ENCODE peak calls at places on chromosomes 11 and 22, in five cellular contexts. L is mesenchymal stem cell, U is H9, V is breast epithelium, Y is IMR-90. W is an unnamed sample. For H3K4me1, the result is how much of the 10 kb centered on the place peaks cover.

GRCh38 chr11:78069465-78069864 is 5.8 kb downstream of the THRSP start:
- DNase-seq in L (peak), U (no peak), V (no peak), Y (no peak), W (no peak)

GRCh38 chr11:6258141-6258540 is 1.5 kb upstream of the CCKBR start:
- DNase-seq in L (no peak), U (peak), V (no peak), Y (no peak), W (no peak)

GRCh38 chr22:41021655-41022454 is 70.5 kb upstream of the EP300 start:
- DNase-seq in L (peak), U (peak), V (peak), Y (peak), W (peak)

GRCh38 chr11:10818594-10818993 is 9.9 kb upstream of the EIF4G2 start:
- DNase-seq in L (peak), U (no peak), V (no peak), Y (peak), W (no peak)

GRCh38 chr11:14300661-14301304 is 58.2 kb downstream of the RRAS2 start:
- DNase-seq in L (peak), U (peak), V (no peak), Y (peak), W (peak)

GRCh38 chr11:116421529-116422185 is 351.1 kb downstream of the BUD13 start:
- DNase-seq in L (no peak), U (no peak), V (no peak), Y (no peak), W (no peak)

GRCh38 chr22:27795053-27795452 is 6.5 kb downstream of the MN1 start:
- DNase-seq in L (no peak), U (peak), V (no peak), Y (no peak), W (no peak)

GRCh38 chr11:120142072-120142423 is 4.1 kb upstream of the TRIM29 start:
- DNase-seq in L (no peak), U (peak), V (no peak), Y (no peak), W (no peak)

GRCh38 chr11:67366546-67366945 is 6.9 kb downstream of the CLCF1 start:
- DNase-seq in L (no peak), U (no peak), V (no peak), Y (no peak), W (no peak)

GRCh38 chr11:130369141-130369691 is 54.5 kb upstream of the ZBTB44 start:
- DNase-seq in L (no peak), U (no peak), V (no peak), Y (no peak), W (no peak)

GRCh38 chr11:15905815-15906214 is 450.5 kb downstream of the SOX6 start:
- DNase-seq in L (no peak), U (no peak), V (no peak), Y (no peak), W (no peak)

GRCh38 chr11:47672283-47672730 is 29.9 kb upstream of the MTCH2 start:
- DNase-seq in L (peak), U (no peak), V (no peak), Y (peak), W (no peak)

GRCh38 chr11:78192911-78193341 is 4.2 kb downstream of the USP35 start:
- DNase-seq in L (no peak), U (no peak), V (peak), Y (no peak), W (no peak)

GRCh38 chr11:72932132-72932570 is 117.9 kb downstream of the ATG16L2 start:
- DNase-seq in L (no peak), U (no peak), V (no peak), Y (peak), W (no peak)

GRCh38 chr11:35082322-35083180 is 56.4 kb upstream of the CD44 start:
- DNase-seq in L (peak), U (peak), V (no peak), Y (peak), W (peak)

GRCh38 chr11:75434886-75435570 is 2.0 kb upstream of the KLHL35 start:
- DNase-seq in L (no peak), U (no peak), V (no peak), Y (no peak), W (no peak)

GRCh38 chr22:20112623-20113511 is 3.0 kb upstream of the RANBP1 start:
- DNase-seq in L (no peak), U (no peak), V (no peak), Y (no peak), W (no peak)

GRCh38 chr11:128694618-128695481 is 978 bp downstream of the FLI1 start:
- DNase-seq in L (no peak), U (peak), V (no peak), Y (no peak), W (no peak)

GRCh38 chr11:72589802-72590761 is 84.1 kb downstream of the PDE2A start:
- DNase-seq in L (peak), U (peak), V (no peak), Y (no peak), W (peak)

GRCh38 chr22:20130739-20131592 is 638 bp upstream of the ZDHHC8 start:
- DNase-seq in L (peak), U (peak), V (peak), Y (peak), W (peak)

GRCh38 chr11:96215826-96216225 is 127.2 kb downstream of the MAML2 start:
- DNase-seq in L (no peak), U (no peak), V (no peak), Y (no peak), W (no peak)

GRCh38 chr11:122933434-122933833 is 48.2 kb downstream of the BSX start:
- DNase-seq in L (no peak), U (no peak), V (no peak), Y (no peak), W (no peak)

GRCh38 chr11:18701614-18702216 is 3.1 kb downstream of the TMEM86A start:
- DNase-seq in L (no peak), U (no peak), V (peak), Y (no peak), W (no peak)

GRCh38 chr11:94131363-94132115 is 2.9 kb downstream of the PANX1 start:
- DNase-seq in L (peak), U (no peak), V (no peak), Y (peak), W (no peak)

GRCh38 chr22:23036684-23037428 is 33.5 kb upstream of the GNAZ start:
- DNase-seq in L (no peak), U (no peak), V (no peak), Y (peak), W (peak)

GRCh38 chr11:128610765-128611617 is 23.6 kb upstream of the ETS1 start:
- DNase-seq in L (no peak), U (no peak), V (no peak), Y (no peak), W (peak)

GRCh38 chr11:131064373-131064991 is 148.2 kb upstream of the SNX19 start:
- DNase-seq in L (peak), U (peak), V (no peak), Y (peak), W (peak)

GRCh38 chr22:49512471-49512870 is 315.2 kb downstream of the BRD1 start:
- DNase-seq in L (no peak), U (no peak), V (no peak), Y (no peak), W (no peak)

GRCh38 chr22:36425977-36426523 is 38.3 kb upstream of the MYH9 start:
- DNase-seq in L (peak), U (no peak), V (no peak), Y (peak), W (peak)

GRCh38 chr22:24200616-24201212 is 19.4 kb downstream of the SUSD2 start:
- DNase-seq in L (peak), U (no peak), V (no peak), Y (peak), W (no peak)

GRCh38 chr11:12770966-12771597 is 96.9 kb downstream of the TEAD1 start:
- DNase-seq in L (no peak), U (no peak), V (no peak), Y (no peak), W (no peak)

GRCh38 chr11:9639985-9640384 is 23.9 kb upstream of the SWAP70 start:
- DNase-seq in L (no peak), U (no peak), V (no peak), Y (no peak), W (no peak)

GRCh38 chr22:29690481-29690880 is 29.3 kb upstream of the CABP7 start:
- DNase-seq in L (no peak), U (no peak), V (no peak), Y (no peak), W (no peak)

GRCh38 chr11:18372187-18372586 is 22.2 kb upstream of the LDHA start:
- DNase-seq in L (no peak), U (no peak), V (no peak), Y (no peak), W (no peak)

GRCh38 chr11:6628526-6628925 is 9.3 kb upstream of the TPP1 start:
- DNase-seq in L (no peak), U (no peak), V (no peak), Y (no peak), W (no peak)

GRCh38 chr11:27401760-27402316 is 38.8 kb upstream of the CCDC34 start:
- DNase-seq in L (no peak), U (no peak), V (no peak), Y (no peak), W (peak)

DNA sequence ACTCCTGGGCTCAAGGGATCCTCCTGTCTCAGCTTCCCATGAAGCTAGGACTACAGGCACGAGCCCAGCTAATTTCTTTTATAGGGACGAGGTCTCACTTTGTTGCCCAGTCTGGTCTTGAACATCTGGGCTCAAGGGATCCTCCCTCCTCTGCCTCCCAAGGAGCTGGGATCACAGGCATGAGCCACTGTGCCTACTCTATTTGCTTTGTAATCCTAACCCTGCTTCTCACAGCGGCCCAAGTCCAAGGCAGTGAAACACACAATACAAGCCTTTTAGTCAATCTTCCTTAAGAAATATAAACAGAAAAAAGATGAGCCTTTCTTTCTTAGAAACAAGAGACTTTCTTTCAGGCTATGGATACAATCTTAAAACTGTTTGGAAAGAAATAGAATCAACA is 115.2 kb upstream of the SORL1-AS1 start:
- DNase-seq in L (no peak), U (no peak), V (no peak), Y (no peak), W (no peak)
- H3K27ac ChIP-seq in L (no peak), U (no peak), V (no peak), Y (no peak), W (peak)

DNA sequence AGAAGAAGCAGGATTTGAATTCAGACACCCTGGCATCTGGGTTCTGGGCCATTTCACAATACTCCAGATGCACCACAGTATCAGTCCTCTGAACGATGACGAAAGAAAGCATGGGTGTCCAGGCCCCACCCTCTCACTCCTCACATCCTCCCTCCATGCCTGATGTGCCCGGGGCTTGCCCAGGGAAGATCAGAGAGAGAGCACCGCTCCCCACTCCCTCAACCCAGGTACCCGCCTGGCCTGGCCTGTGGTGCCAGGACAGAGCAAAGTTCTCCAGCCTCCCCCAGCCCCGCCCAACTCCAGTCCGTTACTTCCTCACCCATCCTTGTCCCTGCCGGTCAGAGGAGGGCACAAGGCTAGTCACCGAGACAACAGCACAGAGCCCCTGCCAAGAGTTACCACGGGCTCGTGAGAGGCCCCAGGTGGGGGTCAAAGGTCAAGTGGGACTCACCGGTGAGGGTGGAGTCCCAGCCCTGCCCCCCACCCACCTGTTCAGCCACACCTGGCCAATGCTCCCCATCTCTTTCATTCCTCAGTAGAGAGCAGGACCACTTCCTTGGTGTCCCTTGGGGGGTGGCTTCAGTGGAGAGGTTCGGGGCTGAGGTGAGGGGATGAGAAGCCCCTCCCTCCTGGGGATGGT is 8.1 kb downstream of the BCL9L start:
- DNase-seq in L (peak), U (no peak), V (no peak), Y (peak), W (no peak)
- H3K4me1 ChIP-seq in L (half or more), U (under half), V (half or more), Y (half or more), W (under half)

GRCh38 chr22:38788417-38788816 is 5.5 kb downstream of the DNAL4 start:
- DNase-seq in L (peak), U (no peak), V (no peak), Y (peak), W (no peak)
- H3K27ac ChIP-seq in L (no peak), U (no peak), V (peak), Y (peak), W (no peak)

GRCh38 chr22:32208681-32209080 is 3.8 kb upstream of the RFPL2 start:
- DNase-seq in L (no peak), U (no peak), V (no peak), Y (no peak), W (no peak)
- H3K4me1 ChIP-seq in L (under half), U (under half), V (under half), Y (under half), W (under half)

DNA sequence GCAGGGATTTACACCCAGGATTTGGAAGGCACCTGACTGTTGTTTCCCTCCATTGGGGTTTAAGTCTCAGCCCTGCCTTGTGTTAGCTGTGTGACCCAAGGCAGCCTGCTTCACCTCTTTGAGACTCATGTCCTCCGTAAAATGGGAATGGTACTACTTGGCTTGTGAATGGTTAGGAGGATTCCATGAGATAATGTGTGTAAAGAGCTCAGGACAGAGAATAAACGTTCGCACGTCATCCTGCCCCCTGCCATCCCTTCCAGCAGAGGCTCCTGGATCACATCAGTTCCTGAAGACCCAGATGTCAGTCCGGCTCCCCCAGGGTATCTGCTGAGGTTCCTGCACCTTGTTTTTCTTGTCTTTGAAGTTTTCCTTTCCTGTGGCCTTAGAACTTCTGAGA is 16.8 kb upstream of the ACCSL start:
- DNase-seq in L (no peak), U (no peak), V (no peak), Y (no peak), W (no peak)
- H3K27ac ChIP-seq in L (no peak), U (no peak), V (peak), Y (no peak), W (no peak)

DNA sequence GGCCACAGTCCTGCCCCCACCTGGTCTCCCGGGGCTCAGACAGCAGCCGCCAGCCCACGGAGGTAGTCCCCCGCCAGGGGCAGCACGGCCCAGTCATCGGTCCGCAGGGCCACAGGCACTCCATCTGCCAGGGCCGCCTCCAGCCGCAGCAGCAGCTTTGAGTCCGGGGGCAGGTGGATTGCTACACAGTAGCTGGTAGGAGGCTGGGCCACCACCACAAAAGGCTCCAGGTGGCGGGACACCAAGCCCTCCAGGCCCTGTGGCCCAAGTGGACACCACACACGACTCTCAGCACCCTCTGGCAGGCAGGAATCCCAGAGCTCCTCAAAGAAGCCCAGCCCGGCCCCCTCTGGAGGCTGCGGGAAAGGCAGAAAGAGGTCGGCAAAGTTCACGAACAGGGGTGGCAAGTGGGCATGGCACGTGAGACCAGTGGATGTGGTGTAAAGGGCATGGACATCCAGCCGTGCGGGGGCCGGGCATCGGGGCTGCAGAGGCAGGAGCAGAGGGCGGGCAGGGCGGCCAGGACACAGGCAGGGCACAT is 2.9 kb downstream of the AP5B1 start:
- DNase-seq in L (no peak), U (no peak), V (peak), Y (no peak), W (no peak)
- H3K4me1 ChIP-seq in L (under half), U (under half), V (under half), Y (under half), W (under half)

GRCh38 chr11:104678408-104678807 is 219.9 kb downstream of the CASP12 start:
- DNase-seq in L (no peak), U (no peak), V (no peak), Y (no peak), W (no peak)
- H3K27ac ChIP-seq in L (no peak), U (no peak), V (no peak), Y (no peak), W (no peak)

DNA sequence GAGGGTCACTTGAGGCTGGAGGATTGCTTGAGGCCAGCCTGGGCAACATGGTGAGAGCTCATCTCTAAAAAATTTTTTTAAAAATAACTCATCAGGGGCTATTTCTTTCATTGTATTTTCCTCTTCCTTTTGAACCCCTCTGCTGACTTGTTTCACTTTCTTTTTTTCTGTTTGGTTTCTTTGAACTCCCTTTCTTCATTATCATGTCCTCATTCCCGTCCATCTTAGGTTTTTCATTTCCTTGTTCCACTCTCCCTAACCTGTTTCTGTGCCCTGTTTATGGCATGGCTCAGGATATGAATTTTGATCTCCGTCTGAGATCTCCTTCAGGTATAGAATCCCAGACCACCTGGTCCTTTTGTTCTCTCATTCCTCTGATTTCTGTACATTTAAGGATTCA is 12.4 kb downstream of the MARK2 start:
- DNase-seq in L (no peak), U (no peak), V (no peak), Y (no peak), W (no peak)
- H3K4me1 ChIP-seq in L (under half), U (under half), V (under half), Y (under half), W (under half)

GRCh38 chr22:34000879-34001526 is 80.7 kb upstream of the LARGE1 start:
- DNase-seq in L (no peak), U (no peak), V (no peak), Y (no peak), W (no peak)

GRCh38 chr22:34004058-34004457 is 83.8 kb upstream of the LARGE1 start:
- DNase-seq in L (no peak), U (no peak), V (no peak), Y (no peak), W (no peak)

GRCh38 chr22:33996824-33997223 is 76.5 kb upstream of the LARGE1 start:
- DNase-seq in L (no peak), U (no peak), V (no peak), Y (no peak), W (no peak)

DNA sequence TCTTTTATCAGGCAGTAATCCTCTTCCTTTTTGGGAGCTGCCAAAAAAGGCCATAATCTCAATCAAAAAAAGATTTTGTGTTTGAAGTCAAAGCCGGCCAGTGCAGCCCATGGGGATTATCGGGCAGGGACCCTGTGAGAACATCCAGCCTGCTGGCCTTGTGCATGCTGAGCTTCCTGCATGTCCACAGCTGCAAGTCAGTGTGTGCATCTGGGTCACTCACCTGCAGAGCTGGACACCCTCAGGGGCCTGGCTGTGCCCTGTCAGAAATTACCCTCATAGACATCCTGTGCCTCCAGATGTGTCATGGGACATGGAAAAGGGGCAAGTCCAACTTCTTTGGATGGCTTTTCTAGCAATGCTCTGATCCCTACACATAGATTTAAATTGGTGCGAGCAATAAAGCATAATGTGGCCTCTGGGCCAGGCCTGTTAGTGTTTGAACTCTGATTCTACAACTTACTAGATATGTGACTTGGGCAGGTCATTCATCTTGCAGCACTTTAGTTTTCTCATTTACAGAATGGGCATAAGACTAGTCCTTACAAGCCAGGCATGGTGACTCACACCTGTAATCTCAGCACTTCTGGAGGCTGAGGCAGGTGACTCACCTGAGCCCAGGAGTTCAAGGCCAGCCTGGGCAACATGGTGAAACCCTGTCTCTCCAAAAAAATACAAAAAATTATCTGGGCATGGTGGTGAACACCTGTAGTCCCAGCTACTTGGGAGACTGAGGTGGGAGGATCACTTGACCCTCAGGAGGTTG is 81.6 kb upstream of the LARGE1 start:
- DNase-seq in L (no peak), U (no peak), V (no peak), Y (no peak), W (no peak)
- H3K27ac ChIP-seq in L (no peak), U (no peak), V (no peak), Y (no peak), W (no peak)